ENCODE peak calls at places on chromosomes 7 and 10, in five cellular contexts. E, D, A, N and M are unnamed samples.

GRCh38 chr7:51129527-51130472 is 186.8 kb downstream of the COBL start:
- DNase-seq in E (no peak), D (no peak), A (no peak), N (no peak), M (no peak)

GRCh38 chr10:79142064-79142491 is 73.3 kb downstream of the ZMIZ1 start:
- DNase-seq in E (peak), D (peak), A (peak), N (no peak), M (no peak)

GRCh38 chr10:680745-681144 is 8.7 kb downstream of the DIP2C start:
- DNase-seq in E (no peak), D (no peak), A (no peak), N (no peak), M (no peak)

GRCh38 chr7:41136551-41136950 is 566.3 kb downstream of the INHBA start:
- DNase-seq in E (no peak), D (no peak), A (no peak), N (no peak), M (no peak)

GRCh38 chr10:121983828-121984227 is 5.1 kb upstream of the TACC2 start:
- DNase-seq in E (no peak), D (no peak), A (no peak), N (no peak), M (no peak)

GRCh38 chr7:132464740-132465139 is 111.5 kb downstream of the PLXNA4 start:
- DNase-seq in E (peak), D (peak), A (no peak), N (no peak), M (no peak)

GRCh38 chr10:10677479-10677878 is 340.2 kb upstream of the CELF2 start:
- DNase-seq in E (peak), D (peak), A (peak), N (no peak), M (no peak)

GRCh38 chr10:118793545-118793944 is 38.8 kb upstream of the CACUL1 start:
- DNase-seq in E (no peak), D (no peak), A (no peak), N (no peak), M (no peak)

GRCh38 chr10:28118985-28119628 is 120.2 kb upstream of the ODAD2 start:
- DNase-seq in E (no peak), D (no peak), A (no peak), N (no peak), M (no peak)

GRCh38 chr10:124744047-124744687 is at the start of gene FAM53B:
- DNase-seq in E (peak), D (peak), A (peak), N (peak), M (no peak)

GRCh38 chr7:128117691-128118090 is 86.5 kb upstream of the LRRC4 start:
- DNase-seq in E (no peak), D (no peak), A (no peak), N (no peak), M (no peak)

GRCh38 chr7:105267244-105267643 is 121.5 kb downstream of the SRPK2 start:
- DNase-seq in E (no peak), D (no peak), A (no peak), N (no peak), M (no peak)

GRCh38 chr10:88793747-88794299 is 8.7 kb upstream of the LIPM start:
- DNase-seq in E (no peak), D (peak), A (no peak), N (peak), M (no peak)

GRCh38 chr10:43930243-43930642 is 281.6 kb upstream of the ZNF32 start:
- DNase-seq in E (no peak), D (no peak), A (no peak), N (no peak), M (no peak)

GRCh38 chr10:3248526-3249255 is 76.1 kb upstream of the PITRM1 start:
- DNase-seq in E (no peak), D (peak), A (no peak), N (no peak), M (no peak)

GRCh38 chr7:93843260-93843659 is 47.3 kb downstream of the TFPI2 start:
- DNase-seq in E (no peak), D (no peak), A (no peak), N (no peak), M (no peak)

GRCh38 chr7:74525140-74525539 is 71.4 kb downstream of the GTF2IRD1 start:
- DNase-seq in E (no peak), D (no peak), A (no peak), N (no peak), M (no peak)

GRCh38 chr10:68871731-68872342 is 29.3 kb upstream of the DDX50 start:
- DNase-seq in E (no peak), D (peak), A (peak), N (no peak), M (no peak)

GRCh38 chr7:117597755-117598154 is 117.9 kb downstream of the CFTR start:
- DNase-seq in E (no peak), D (no peak), A (no peak), N (no peak), M (no peak)

GRCh38 chr10:133559216-133559615 is 6.2 kb downstream of the SYCE1 start:
- DNase-seq in E (no peak), D (no peak), A (no peak), N (no peak), M (no peak)

GRCh38 chr7:101125989-101126650 is 784 bp upstream of the SERPINE1 start:
- DNase-seq in E (peak), D (peak), A (no peak), N (no peak), M (no peak)

GRCh38 chr10:5594271-5595036 is 69.7 kb downstream of the CALML3 start:
- DNase-seq in E (no peak), D (peak), A (no peak), N (no peak), M (no peak)

GRCh38 chr10:132965411-132966057 is 23.2 kb upstream of the CFAP46 start:
- DNase-seq in E (no peak), D (no peak), A (no peak), N (no peak), M (no peak)

GRCh38 chr10:75782463-75783248 is 351.2 kb downstream of the LRMDA start:
- DNase-seq in E (no peak), D (no peak), A (no peak), N (no peak), M (no peak)

GRCh38 chr7:137933270-137934017 is 68.4 kb downstream of the CREB3L2 start:
- DNase-seq in E (peak), D (peak), A (no peak), N (no peak), M (no peak)

GRCh38 chr10:22537810-22538209 is 176.6 kb downstream of the PIP4K2A start:
- DNase-seq in E (peak), D (no peak), A (no peak), N (no peak), M (no peak)

GRCh38 chr7:154178890-154179289 is 126.7 kb downstream of the DPP6 start:
- DNase-seq in E (no peak), D (no peak), A (no peak), N (no peak), M (no peak)

GRCh38 chr7:112089551-112089950 is 116.6 kb downstream of the DOCK4 start:
- DNase-seq in E (peak), D (no peak), A (no peak), N (no peak), M (no peak)

GRCh38 chr7:80187279-80187678 is 52.6 kb downstream of the GNAI1 start:
- DNase-seq in E (no peak), D (no peak), A (no peak), N (no peak), M (no peak)

GRCh38 chr7:64667311-64667710 is 1.4 kb downstream of the ZNF107 start:
- DNase-seq in E (no peak), D (no peak), A (no peak), N (no peak), M (no peak)

DNA sequence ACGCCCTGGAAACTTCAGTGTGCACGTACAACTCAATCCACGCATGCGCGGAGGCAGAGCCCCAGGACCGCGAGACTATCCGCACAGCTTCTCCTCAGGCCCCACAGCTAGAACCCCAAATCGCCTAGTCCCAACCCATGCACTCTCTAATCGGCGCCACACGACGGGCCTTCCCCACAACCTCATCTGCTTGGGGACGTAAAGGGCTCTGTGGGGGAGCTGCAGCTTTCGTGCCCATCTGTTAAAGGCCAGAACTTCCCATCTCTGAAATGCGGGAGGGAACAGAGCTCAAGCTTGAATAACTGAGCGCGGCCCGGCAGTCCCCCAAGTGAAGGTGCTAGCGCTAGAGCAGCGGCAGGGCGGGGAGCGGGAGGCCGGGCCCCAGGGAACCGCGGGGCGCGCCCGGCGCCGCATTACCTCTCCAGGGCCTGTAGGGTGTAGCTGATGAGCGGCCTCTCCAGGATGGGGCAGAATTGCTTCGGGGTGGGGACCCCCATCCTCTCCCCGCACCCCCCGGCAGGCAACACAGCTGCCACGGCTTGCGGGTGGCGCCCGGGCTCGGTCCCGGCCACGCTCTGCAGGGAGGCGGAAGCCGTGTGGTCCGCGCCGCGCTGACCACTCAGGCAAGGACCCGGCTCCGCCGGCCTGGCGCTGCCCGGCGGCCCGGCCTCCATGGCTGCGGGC is 547 bp downstream of the CRPPA start:
- DNase-seq in E (peak), D (peak), A (peak), N (no peak), M (no peak)
- TF ChIP-seq CTCF in E (peak), D (peak), A (no peak), N (no peak), M (no peak)

DNA sequence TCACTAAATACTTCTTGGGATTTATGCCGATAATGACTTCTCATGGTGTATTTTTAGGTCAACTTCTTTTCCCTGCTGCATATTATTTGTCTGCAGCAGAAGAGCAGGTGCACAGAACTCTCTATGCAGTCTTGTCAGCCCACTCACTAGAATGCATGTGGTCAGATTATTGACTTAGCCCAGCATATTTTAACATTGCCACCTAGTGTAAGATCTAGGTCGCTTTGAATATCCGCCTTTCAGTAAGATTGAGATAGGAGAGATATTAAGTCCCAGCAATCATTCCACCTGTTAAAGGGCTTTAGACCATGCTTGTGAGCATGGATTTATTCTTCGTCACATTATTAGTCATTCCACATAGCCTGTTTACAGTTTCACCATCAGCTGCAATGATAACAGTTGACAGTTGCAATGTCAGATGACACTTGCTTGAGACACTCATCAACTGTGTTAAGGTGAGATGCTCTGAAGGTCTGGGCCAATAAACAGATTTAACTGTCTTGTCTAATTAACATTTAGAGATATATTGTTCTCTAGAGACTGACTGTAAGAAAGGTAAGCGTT is 491.7 kb downstream of the ARL4A start:
- DNase-seq in E (no peak), D (peak), A (peak), N (no peak), M (no peak)
- TF ChIP-seq CTCF in E (no peak), D (peak), A (no peak), N (peak), M (no peak)

DNA sequence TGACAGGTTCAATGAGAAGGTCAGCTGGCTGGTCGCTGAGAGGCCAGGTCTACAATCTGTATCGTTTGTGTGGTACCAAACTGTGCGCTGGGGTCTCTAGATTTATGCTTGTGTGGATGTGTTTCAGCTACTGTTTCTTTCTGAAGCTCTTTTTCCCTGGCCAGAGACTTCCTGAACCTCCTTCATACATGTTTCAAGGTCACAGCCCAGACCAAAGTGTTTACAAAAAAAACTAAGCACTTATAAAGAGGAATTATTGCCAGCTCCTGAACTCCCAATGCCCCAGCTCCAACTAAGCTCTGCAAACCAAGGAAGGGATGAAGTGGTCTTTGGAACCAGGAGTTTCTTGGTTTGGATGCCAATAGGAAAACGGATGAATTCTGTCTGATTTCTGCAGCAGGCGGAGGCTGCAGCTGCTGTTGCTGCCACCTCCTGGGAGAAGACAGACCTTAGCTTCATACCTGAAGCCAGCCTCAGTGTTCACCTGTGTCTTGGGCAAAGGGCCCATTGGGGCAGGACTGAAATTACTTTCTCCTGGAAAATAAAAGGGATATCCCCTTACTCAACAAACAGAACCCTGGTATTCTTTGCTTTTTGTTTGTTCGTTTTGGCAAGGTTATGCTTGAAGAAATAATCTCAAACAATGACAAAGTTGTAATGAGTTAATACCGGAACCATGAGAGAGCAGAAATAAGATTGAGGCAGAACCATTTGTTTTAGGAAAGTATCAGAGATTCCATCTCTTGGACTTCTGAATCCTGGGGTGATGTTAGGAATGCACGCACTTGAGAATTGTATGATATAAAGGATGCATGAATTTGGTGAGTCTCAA is 24.6 kb upstream of the MKLN1 start:
- DNase-seq in E (no peak), D (peak), A (no peak), N (no peak), M (no peak)
- TF ChIP-seq CTCF in E (peak), D (peak), A (peak), N (peak), M (no peak)

DNA sequence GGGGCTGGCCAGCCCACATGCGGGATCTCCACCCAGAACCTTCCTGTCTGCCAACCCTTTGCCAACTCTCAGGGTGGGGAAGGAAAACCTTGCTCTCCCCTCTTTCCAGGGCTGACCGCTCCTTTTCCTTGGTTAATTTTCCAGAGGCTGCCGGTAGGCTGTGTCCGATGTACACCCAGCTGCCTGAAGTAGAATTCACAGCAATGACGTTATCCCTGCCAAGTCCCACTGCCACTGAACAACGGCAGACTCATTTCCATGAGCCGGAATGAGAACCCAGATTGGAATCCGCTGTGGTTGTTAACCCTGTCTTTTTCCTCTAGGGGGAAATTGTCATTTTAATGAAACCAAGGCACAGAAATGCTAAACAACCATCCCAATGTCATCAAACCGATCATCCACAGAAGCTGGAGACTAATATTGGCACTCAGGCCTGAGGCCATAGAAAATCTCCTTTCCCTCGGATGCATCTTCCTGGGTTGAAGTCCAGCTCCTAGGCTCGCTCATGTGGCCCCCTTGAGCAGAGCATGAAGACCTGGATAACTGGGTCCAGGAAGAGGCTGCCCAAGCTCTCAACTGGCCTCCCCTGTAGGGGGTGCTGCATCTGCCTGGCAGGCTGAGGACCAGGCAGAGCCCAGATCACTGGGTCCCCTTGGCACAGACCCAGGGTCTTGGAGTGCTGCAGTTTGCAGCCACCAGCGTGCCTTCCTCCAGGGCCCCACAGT is 30.4 kb downstream of the KLRG2 start:
- DNase-seq in E (no peak), D (peak), A (no peak), N (no peak), M (no peak)
- TF ChIP-seq CTCF in E (no peak), D (no peak), A (peak), N (no peak), M (no peak)

GRCh38 chr7:90613088-90613498 is 17.0 kb downstream of the CDK14 start:
- DNase-seq in E (peak), D (peak), A (no peak), N (peak), M (no peak)
- TF ChIP-seq CTCF in E (no peak), D (no peak), A (no peak), N (no peak), M (no peak)

GRCh38 chr7:22291979-22292378 is 65.0 kb downstream of the RAPGEF5 start:
- DNase-seq in E (no peak), D (no peak), A (no peak), N (no peak), M (no peak)

GRCh38 chr7:22292519-22292918 is 64.4 kb downstream of the RAPGEF5 start:
- DNase-seq in E (no peak), D (no peak), A (no peak), N (no peak), M (no peak)

GRCh38 chr7:22296916-22297315 is 60.0 kb downstream of the RAPGEF5 start:
- DNase-seq in E (no peak), D (no peak), A (no peak), N (no peak), M (no peak)

GRCh38 chr7:22296265-22296566 is 60.7 kb downstream of the RAPGEF5 start:
- DNase-seq in E (no peak), D (no peak), A (no peak), N (no peak), M (no peak)

GRCh38 chr7:22295402-22296264 is 61.3 kb downstream of the RAPGEF5 start:
- DNase-seq in E (no peak), D (peak), A (no peak), N (no peak), M (no peak)
- TF ChIP-seq CTCF in E (no peak), D (no peak), A (no peak), N (no peak), M (no peak)

GRCh38 chr7:3592438-3593134 is 291.5 kb downstream of the SDK1 start:
- DNase-seq in E (no peak), D (no peak), A (no peak), N (no peak), M (no peak)
- TF ChIP-seq CTCF in E (no peak), D (no peak), A (no peak), N (no peak), M (no peak)

GRCh38 chr10:15744217-15744865 is 24.6 kb upstream of the ITGA8 start:
- DNase-seq in E (no peak), D (peak), A (peak), N (peak), M (no peak)
- TF ChIP-seq CTCF in E (peak), D (peak), A (peak), N (peak), M (no peak)